ENCODE peak calls at places on chromosomes 7 and 10, in five cellular contexts. B is lung; O is CD8-positive, alpha-beta T cell; V is body of pancreas; D is substantia nigra. K is an unnamed sample.

GRCh38 chr10:109247819-109248218 is 675.5 kb downstream of the XPNPEP1 start:
- DNase-seq in V (no peak), O (no peak), B (no peak), D (no peak), K (no peak)

GRCh38 chr7:42197391-42197790 is 39.6 kb downstream of the GLI3 start:
- DNase-seq in V (no peak), D (no peak), O (no peak), B (no peak), K (no peak)

GRCh38 chr7:10973942-10974716 is 457 bp downstream of the PHF14 start:
- DNase-seq in D (peak; percentile 30), B (no peak), O (no peak), V (peak; percentile 26), K (peak; percentile 40)

GRCh38 chr10:102280397-102281015 is 35.2 kb downstream of the GBF1 start:
- DNase-seq in V (no peak), B (no peak), O (no peak), D (no peak), K (no peak)

GRCh38 chr7:128737867-128738390 is 1.2 kb upstream of the CALU start:
- DNase-seq in V (no peak), O (no peak), B (no peak), D (no peak), K (no peak)

GRCh38 chr7:133650487-133651292 is 397.8 kb downstream of the EXOC4 start:
- DNase-seq in B (no peak), D (no peak), O (no peak), V (no peak), K (no peak)

GRCh38 chr7:110856704-110857103 is 234.2 kb upstream of the LRRN3 start:
- DNase-seq in D (no peak), V (no peak), B (no peak), O (no peak), K (no peak)

GRCh38 chr10:112379635-112380296 is 5.8 kb downstream of the ACSL5 start:
- DNase-seq in D (no peak), V (no peak), O (no peak), B (no peak), K (no peak)

GRCh38 chr7:14639801-14640200 is 262.8 kb downstream of the DGKB start:
- DNase-seq in O (no peak), D (no peak), B (no peak), V (no peak), K (no peak)

GRCh38 chr10:100508691-100509150 is 10.9 kb downstream of the SEC31B start:
- DNase-seq in O (peak; percentile 40), V (no peak), B (no peak), D (no peak), K (no peak)

GRCh38 chr7:43791665-43792064 is 33.2 kb downstream of the BLVRA start:
- DNase-seq in B (no peak), V (no peak), O (no peak), D (no peak), K (no peak)

GRCh38 chr7:2864204-2864985 is 20.3 kb upstream of the GNA12 start:
- DNase-seq in O (no peak), B (no peak), D (no peak), V (no peak), K (no peak)

GRCh38 chr7:101121996-101122932 is 4.6 kb upstream of the SERPINE1 start:
- DNase-seq in V (peak; percentile 55), D (no peak), O (no peak), B (peak; percentile 68), K (peak; percentile 85)

GRCh38 chr10:72742077-72742476 is 50.1 kb downstream of the MCU start:
- DNase-seq in B (no peak), O (no peak), D (no peak), V (no peak), K (no peak)

GRCh38 chr7:157892751-157893150 is 555.9 kb downstream of the DNAJB6 start:
- DNase-seq in V (no peak), O (no peak), B (no peak), D (no peak), K (no peak)

GRCh38 chr7:157887400-157887799 is 550.6 kb downstream of the DNAJB6 start:
- DNase-seq in V (no peak), O (no peak), B (no peak), D (no peak), K (no peak)

GRCh38 chr7:157888579-157888978 is 551.8 kb downstream of the DNAJB6 start:
- DNase-seq in B (no peak), O (no peak), D (no peak), V (no peak), K (no peak)

GRCh38 chr7:157893535-157894044 is 556.8 kb downstream of the DNAJB6 start:
- DNase-seq in D (no peak), O (no peak), V (no peak), B (no peak), K (no peak)

GRCh38 chr7:157890921-157891401 is 554.2 kb downstream of the DNAJB6 start:
- DNase-seq in D (no peak), V (no peak), B (no peak), O (no peak), K (no peak)
- H3K27ac ChIP-seq in D (no peak overlapping the region), V (no peak overlapping the region), B (no peak overlapping the region), O (no peak overlapping the region), K (no peak overlapping the region)

GRCh38 chr10:24446739-24447138 is 237.8 kb downstream of the KIAA1217 start:
- DNase-seq in D (no peak), O (no peak), B (no peak), V (no peak), K (no peak)
- H3K27ac ChIP-seq in D (no peak overlapping the region), O (no peak overlapping the region), B (no peak overlapping the region), V (no peak overlapping the region), K (no peak overlapping the region)

DNA sequence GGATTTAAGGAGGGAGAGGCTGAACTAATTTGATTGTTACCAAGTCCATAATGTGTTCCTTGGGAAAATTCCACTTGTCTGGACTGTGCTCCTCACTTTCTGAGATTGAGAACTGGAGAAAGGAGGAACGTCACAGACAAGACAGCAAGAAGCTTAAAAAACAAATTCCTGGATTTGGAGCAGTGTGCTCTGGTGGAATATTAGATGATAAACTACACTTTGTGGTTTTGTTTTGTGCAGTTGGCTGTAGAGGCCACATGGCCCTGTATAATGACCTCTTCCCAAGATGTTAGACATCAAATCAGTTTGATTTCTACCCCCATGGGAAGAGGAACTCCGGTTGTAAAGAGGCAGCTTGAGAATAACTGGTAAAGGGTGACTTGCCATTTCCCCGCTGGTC is 421.3 kb upstream of the GALNT17 start:
- DNase-seq in D (no peak), B (no peak), O (no peak), V (no peak), K (no peak)
- H3K27ac ChIP-seq in D (no peak overlapping the region), B (no peak overlapping the region), O (no peak overlapping the region), V (peak overlapping the region; percentile 31), K (no peak overlapping the region)

GRCh38 chr7:192035-192649 is at the start of gene FAM20C:
- DNase-seq in D (peak; percentile 85), B (peak; percentile 77), O (peak; percentile 27), V (peak; percentile 84), K (peak; percentile 92)
- H3K27ac ChIP-seq in D (peak within 1 kb of the TSS; percentile 86), B (peak within 1 kb of the TSS; percentile 75), O (no peak within 1 kb of the TSS), V (peak within 1 kb of the TSS; percentile 59), K (peak within 1 kb of the TSS; percentile 96)

GRCh38 chr7:136887317-136887716 is 18.9 kb downstream of the CHRM2 start:
- DNase-seq in O (no peak), V (no peak), D (no peak), B (no peak), K (no peak)

GRCh38 chr7:136894789-136895188 is 26.3 kb downstream of the CHRM2 start:
- DNase-seq in D (no peak), O (no peak), B (no peak), V (no peak), K (no peak)

GRCh38 chr7:136884492-136884891 is 16.0 kb downstream of the CHRM2 start:
- DNase-seq in V (no peak), O (no peak), D (no peak), B (no peak), K (peak; percentile 19)

DNA sequence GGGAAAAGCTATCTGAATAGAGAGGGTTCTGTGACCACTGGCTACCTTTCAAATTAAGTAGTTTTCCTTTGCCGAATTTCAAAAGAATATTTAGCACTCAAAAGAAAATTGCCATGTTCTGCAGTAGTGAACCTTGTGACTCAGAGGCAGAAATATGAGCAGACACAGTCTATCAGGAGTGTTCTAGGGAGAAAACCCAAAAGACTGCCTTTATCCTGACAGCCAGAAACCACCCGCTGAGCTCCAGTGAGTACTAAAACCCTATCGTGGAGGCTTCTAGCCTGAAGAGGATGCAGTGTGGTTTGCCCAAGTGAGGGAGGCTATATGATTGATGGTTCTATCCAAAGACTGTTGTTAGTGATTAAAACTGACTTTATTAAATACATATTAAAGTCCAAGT is 21.9 kb downstream of the CHRM2 start:
- DNase-seq in D (no peak), B (no peak), V (no peak), O (no peak), K (no peak)
- H3K27ac ChIP-seq in D (no peak overlapping the region), B (no peak overlapping the region), V (no peak overlapping the region), O (no peak overlapping the region), K (no peak overlapping the region)

K was measured in heart left ventricle.